ENCODE peak calls at places on chromosomes 11 and 22, in nine cellular contexts. Z is activated T-cell treated with anti-CD3 and anti-CD28 coated beads, Interleukin-2, amount 50 U/mL, for 1 hour; G is thoracic aorta; V is RPMI7951; F is ovary; B is mucosa of gallbladder; L is M059J; R is fibroblast of villous mesenchyme; O is adipocyte. C is an unnamed sample.

GRCh38 chr11:64074239-64074638 is 38.5 kb downstream of the FLRT1 start:
- DNase-seq in Z (no peak), G (no peak), V (no peak), F (no peak), B (no peak), L (no peak), R (peak), O (no peak), C (no peak)

GRCh38 chr22:43516996-43517635 is 105.3 kb downstream of the MPPED1 start:
- DNase-seq in Z (no peak), G (no peak), V (no peak), F (no peak), B (no peak), L (no peak), R (no peak), O (no peak), C (no peak)

GRCh38 chr11:128779036-128779435 is 85.2 kb downstream of the FLI1 start:
- DNase-seq in Z (no peak), G (no peak), V (peak), F (no peak), B (no peak), L (no peak), R (no peak), O (peak), C (no peak)

GRCh38 chr22:40451230-40451629 is 80.8 kb downstream of the SGSM3 start:
- DNase-seq in Z (no peak), G (no peak), V (no peak), F (no peak), B (no peak), L (no peak), R (no peak), O (no peak), C (no peak)

GRCh38 chr22:49632199-49633009 is 195.3 kb downstream of the BRD1 start:
- DNase-seq in Z (no peak), G (no peak), V (peak), F (peak), B (peak), L (peak), R (peak), O (peak), C (peak)

GRCh38 chr11:28767574-28767973 is 659.4 kb downstream of the METTL15 start:
- DNase-seq in Z (no peak), G (no peak), V (peak), F (no peak), B (no peak), L (peak), R (no peak), O (no peak), C (no peak)

GRCh38 chr11:86940122-86940777 is 14.9 kb downstream of the FZD4 start:
- DNase-seq in Z (no peak), G (no peak), V (peak), F (peak), B (no peak), L (no peak), R (peak), O (peak), C (no peak)

GRCh38 chr11:110805764-110806163 is 93.5 kb upstream of the ARHGAP20 start:
- DNase-seq in Z (no peak), G (no peak), V (no peak), F (no peak), B (no peak), L (no peak), R (no peak), O (no peak), C (no peak)

GRCh38 chr22:20551805-20552449 is 44.5 kb downstream of the MED15 start:
- DNase-seq in Z (peak), G (no peak), V (no peak), F (no peak), B (no peak), L (no peak), R (no peak), O (no peak), C (no peak)

GRCh38 chr11:112882494-112883381 is 78.5 kb upstream of the NCAM1 start:
- DNase-seq in Z (no peak), G (no peak), V (no peak), F (no peak), B (no peak), L (peak), R (no peak), O (no peak), C (no peak)

GRCh38 chr11:8167796-8168195 is 1.0 kb downstream of the RIC3 start:
- DNase-seq in Z (no peak), G (no peak), V (peak), F (no peak), B (no peak), L (peak), R (peak), O (peak), C (no peak)

GRCh38 chr22:47307812-47308211 is 545.4 kb downstream of the TBC1D22A start:
- DNase-seq in Z (no peak), G (no peak), V (peak), F (no peak), B (no peak), L (no peak), R (peak), O (peak), C (no peak)

GRCh38 chr11:57899378-57899777 is 124.3 kb upstream of the OR9Q1 start:
- DNase-seq in Z (no peak), G (no peak), V (no peak), F (no peak), B (no peak), L (no peak), R (no peak), O (no peak), C (no peak)

GRCh38 chr11:1116666-1117390 is 40.9 kb upstream of the MUC5AC start:
- DNase-seq in Z (peak), G (no peak), V (no peak), F (no peak), B (no peak), L (no peak), R (no peak), O (no peak), C (no peak)

GRCh38 chr11:75158241-75158640 is 7.3 kb downstream of the SLCO2B1 start:
- DNase-seq in Z (no peak), G (no peak), V (no peak), F (no peak), B (no peak), L (no peak), R (no peak), O (no peak), C (no peak)

GRCh38 chr11:32072872-32073661 is 17.8 kb upstream of the RCN1 start:
- DNase-seq in Z (no peak), G (no peak), V (peak), F (no peak), B (no peak), L (no peak), R (no peak), O (no peak), C (peak)

GRCh38 chr22:20264614-20265452 is 3.3 kb downstream of the RTN4R start:
- DNase-seq in Z (no peak), G (no peak), V (no peak), F (no peak), B (no peak), L (no peak), R (no peak), O (no peak), C (no peak)

GRCh38 chr22:33116846-33117547 is 58.8 kb upstream of the SYN3 start:
- DNase-seq in Z (no peak), G (no peak), V (peak), F (no peak), B (no peak), L (peak), R (no peak), O (peak), C (no peak)

GRCh38 chr11:23764285-23764684 is 732.6 kb upstream of the LUZP2 start:
- DNase-seq in Z (no peak), G (no peak), V (no peak), F (no peak), B (no peak), L (no peak), R (no peak), O (no peak), C (no peak)

GRCh38 chr22:46522743-46523300 is 14.6 kb downstream of the CELSR1 start:
- DNase-seq in Z (no peak), G (no peak), V (no peak), F (no peak), B (no peak), L (no peak), R (no peak), O (no peak), C (no peak)

GRCh38 chr11:61564936-61565696 is 15.8 kb downstream of the SYT7 start:
- DNase-seq in Z (no peak), G (no peak), V (no peak), F (no peak), B (no peak), L (no peak), R (no peak), O (no peak), C (no peak)

GRCh38 chr11:15770798-15771414 is 585.4 kb downstream of the SOX6 start:
- DNase-seq in Z (no peak), G (no peak), V (no peak), F (no peak), B (no peak), L (peak), R (peak), O (peak), C (peak)

GRCh38 chr22:21816787-21817496 is 50.5 kb downstream of the MAPK1 start:
- DNase-seq in Z (peak), G (no peak), V (peak), F (no peak), B (peak), L (peak), R (peak), O (peak), C (no peak)

GRCh38 chr11:67530282-67530592 is 7.0 kb upstream of the CABP2 start:
- DNase-seq in Z (no peak), G (no peak), V (peak), F (no peak), B (no peak), L (no peak), R (no peak), O (no peak), C (no peak)

GRCh38 chr22:44550666-44551491 is 52.8 kb upstream of the RTL6 start:
- DNase-seq in Z (no peak), G (no peak), V (peak), F (peak), B (peak), L (peak), R (peak), O (peak), C (no peak)